ENCODE peak calls at places on chromosomes 11 and 22, in eight cellular contexts. G, R, Y, F, D, N, B and A are unnamed samples. For H3K9me3, the result is how much of the 10 kb centered on the place peaks cover.

GRCh38 chr11:74443071-74443864 is 24.1 kb downstream of the KCNE3 start:
- DNase-seq in G (no peak), R (no peak), Y (peak), F (no peak), D (peak), N (no peak), B (peak), A (peak)

GRCh38 chr11:62546244-62546936 is at the start of gene AHNAK:
- DNase-seq in G (peak), R (peak), Y (peak), F (peak), D (peak), N (no peak), B (peak), A (peak)

GRCh38 chr22:32202539-32203180 is 2.2 kb downstream of the RFPL2 start:
- DNase-seq in G (peak), R (peak), Y (peak), F (no peak), D (peak), N (no peak), B (peak), A (peak)

GRCh38 chr22:37401401-37401859 is 25.8 kb downstream of the ELFN2 start:
- DNase-seq in G (no peak), R (peak), Y (peak), F (peak), D (peak), N (no peak), B (no peak), A (peak)

GRCh38 chr11:35969089-35970046 is 25.5 kb downstream of the LDLRAD3 start:
- DNase-seq in G (no peak), R (no peak), Y (peak), F (no peak), D (no peak), N (no peak), B (peak), A (no peak)

GRCh38 chr11:44632466-44633123 is 67.1 kb downstream of the CD82 start:
- DNase-seq in G (peak), R (peak), Y (no peak), F (no peak), D (peak), N (no peak), B (peak), A (peak)

GRCh38 chr11:112608466-112608865 is 347.8 kb upstream of the PLET1 start:
- DNase-seq in G (no peak), R (no peak), Y (no peak), F (no peak), D (no peak), N (no peak), B (no peak), A (no peak)

GRCh38 chr11:134756811-134757540 is 344.9 kb upstream of the B3GAT1 start:
- DNase-seq in G (no peak), R (no peak), Y (no peak), F (no peak), D (no peak), N (no peak), B (peak), A (no peak)

GRCh38 chr22:50342651-50343540 is at the start of gene PPP6R2:
- DNase-seq in G (peak), R (peak), Y (peak), F (peak), D (peak), N (no peak), B (peak), A (peak)

GRCh38 chr11:5690216-5690615 is 626 bp downstream of the TRIM22 start:
- DNase-seq in G (no peak), R (no peak), Y (no peak), F (peak), D (peak), N (no peak), B (no peak), A (no peak)

GRCh38 chr11:17890333-17890732 is 122.5 kb downstream of the SERGEF start:
- DNase-seq in G (no peak), R (no peak), Y (no peak), F (no peak), D (no peak), N (no peak), B (no peak), A (no peak)

GRCh38 chr11:61497876-61498275 is 10.7 kb upstream of the LRRC10B start:
- DNase-seq in G (no peak), R (no peak), Y (no peak), F (no peak), D (no peak), N (no peak), B (no peak), A (no peak)

GRCh38 chr11:134762248-134763029 is 350.4 kb upstream of the B3GAT1 start:
- DNase-seq in G (no peak), R (no peak), Y (no peak), F (no peak), D (no peak), N (no peak), B (peak), A (peak)

GRCh38 chr22:44671742-44672141 is 30.3 kb upstream of the PRR5 start:
- DNase-seq in G (no peak), R (no peak), Y (no peak), F (no peak), D (peak), N (no peak), B (no peak), A (peak)

GRCh38 chr11:2940166-2940929 is 11.1 kb upstream of the PHLDA2 start:
- DNase-seq in G (peak), R (peak), Y (peak), F (no peak), D (no peak), N (no peak), B (no peak), A (peak)

GRCh38 chr11:18790820-18791174 is 801 bp downstream of the PTPN5 start:
- DNase-seq in G (no peak), R (no peak), Y (no peak), F (no peak), D (no peak), N (no peak), B (no peak), A (no peak)

GRCh38 chr22:47328550-47329243 is 566.2 kb downstream of the TBC1D22A start:
- DNase-seq in G (peak), R (no peak), Y (no peak), F (peak), D (peak), N (peak), B (no peak), A (no peak)

GRCh38 chr22:50305658-50306566 is 1.5 kb downstream of the PLXNB2 start:
- DNase-seq in G (peak), R (peak), Y (peak), F (peak), D (peak), N (peak), B (peak), A (peak)

GRCh38 chr11:8080674-8081590 is at the start of gene TUB:
- DNase-seq in G (no peak), R (no peak), Y (peak), F (no peak), D (peak), N (no peak), B (no peak), A (peak)

GRCh38 chr11:18171377-18172000 is 1.1 kb upstream of the MRGPRX4 start:
- DNase-seq in G (no peak), R (no peak), Y (no peak), F (peak), D (peak), N (no peak), B (no peak), A (peak)

GRCh38 chr11:69009441-69010211 is 3.4 kb downstream of the MRGPRF start:
- DNase-seq in G (no peak), R (no peak), Y (no peak), F (no peak), D (peak), N (no peak), B (no peak), A (no peak)

DNA sequence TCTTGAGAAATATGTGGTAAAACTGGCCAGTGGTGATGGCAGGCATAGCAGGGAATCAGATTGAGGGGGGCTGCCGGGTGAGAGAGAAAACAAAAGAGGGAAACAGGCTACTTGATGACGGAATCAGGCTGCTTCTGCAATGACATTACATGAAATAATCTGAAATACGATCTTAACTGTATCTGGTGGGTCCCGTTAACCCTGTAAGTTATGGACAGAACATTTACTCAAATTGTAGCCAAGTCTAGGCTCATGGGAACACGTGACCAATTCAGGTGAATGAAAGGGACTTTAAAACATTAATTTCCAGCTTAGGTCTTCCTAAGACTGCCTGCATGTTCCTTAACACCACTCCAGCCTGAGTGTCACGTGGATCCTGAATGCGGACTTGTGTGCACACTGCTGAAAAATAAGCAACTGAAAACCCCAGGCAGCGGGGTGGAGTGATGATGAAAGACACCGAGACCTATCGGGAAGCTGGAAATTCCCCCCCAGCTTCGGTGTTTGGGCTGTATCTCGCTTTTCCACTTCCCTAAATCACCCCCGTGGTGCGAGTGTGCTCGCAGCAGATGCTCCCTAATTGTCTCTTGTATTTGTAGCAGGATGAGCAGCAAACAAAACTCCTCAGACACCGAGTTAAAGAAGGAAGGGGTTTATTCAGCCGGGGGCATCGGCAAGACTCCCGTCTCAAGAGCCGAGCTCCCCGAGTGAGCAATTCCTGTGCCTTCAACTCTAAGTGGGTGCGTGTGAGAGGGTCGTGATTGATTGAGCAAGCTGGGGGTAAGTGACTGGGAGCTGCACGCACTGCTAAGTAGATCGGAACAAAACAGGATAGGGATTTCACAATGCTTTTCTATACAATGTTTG is 145.0 kb upstream of the GRK3 start:
- DNase-seq in G (no peak), R (no peak), Y (no peak), F (peak), D (no peak), N (no peak), B (peak), A (no peak)
- H3K4me3 ChIP-seq in G (no peak), R (peak), Y (no peak), F (peak), D (no peak), N (peak), B (no peak), A (no peak)

DNA sequence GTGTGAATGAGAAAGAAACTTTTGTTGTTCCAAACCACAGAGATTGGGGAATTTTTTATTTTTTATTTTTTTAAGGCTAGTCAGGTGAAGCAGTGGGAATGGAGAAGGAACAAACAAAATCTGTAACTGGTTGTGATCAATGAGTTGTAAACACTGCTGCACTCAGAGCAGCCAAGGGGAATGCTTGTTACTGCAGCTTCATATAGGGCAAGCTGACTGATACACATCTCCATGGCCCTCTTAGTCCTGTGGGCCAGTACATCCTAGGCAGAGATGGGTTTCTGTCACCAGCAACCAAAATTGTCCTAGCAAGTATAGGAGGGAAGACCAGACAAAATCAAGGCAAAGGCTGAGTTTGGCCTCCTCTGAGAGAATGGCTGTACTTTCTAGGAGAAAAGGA is 306.8 kb downstream of the CTTN start:
- DNase-seq in G (no peak), R (no peak), Y (no peak), F (no peak), D (no peak), N (no peak), B (no peak), A (no peak)
- H3K9me3 ChIP-seq in G (under half), R (under half), Y (under half), F (under half), D (under half), N (half or more), B (under half), A (under half)

GRCh38 chr11:67571443-67571842 is 12.2 kb upstream of the GSTP1 start:
- DNase-seq in G (no peak), R (no peak), Y (no peak), F (no peak), D (no peak), N (no peak), B (no peak), A (no peak)

GRCh38 chr11:67576742-67577475 is 6.7 kb upstream of the GSTP1 start:
- DNase-seq in G (no peak), R (no peak), Y (no peak), F (no peak), D (no peak), N (no peak), B (no peak), A (no peak)

GRCh38 chr11:67577951-67578350 is 5.7 kb upstream of the GSTP1 start:
- DNase-seq in G (no peak), R (no peak), Y (no peak), F (no peak), D (no peak), N (no peak), B (no peak), A (no peak)

GRCh38 chr11:67572305-67572704 is 11.3 kb upstream of the GSTP1 start:
- DNase-seq in G (no peak), R (no peak), Y (no peak), F (no peak), D (no peak), N (no peak), B (no peak), A (no peak)

DNA sequence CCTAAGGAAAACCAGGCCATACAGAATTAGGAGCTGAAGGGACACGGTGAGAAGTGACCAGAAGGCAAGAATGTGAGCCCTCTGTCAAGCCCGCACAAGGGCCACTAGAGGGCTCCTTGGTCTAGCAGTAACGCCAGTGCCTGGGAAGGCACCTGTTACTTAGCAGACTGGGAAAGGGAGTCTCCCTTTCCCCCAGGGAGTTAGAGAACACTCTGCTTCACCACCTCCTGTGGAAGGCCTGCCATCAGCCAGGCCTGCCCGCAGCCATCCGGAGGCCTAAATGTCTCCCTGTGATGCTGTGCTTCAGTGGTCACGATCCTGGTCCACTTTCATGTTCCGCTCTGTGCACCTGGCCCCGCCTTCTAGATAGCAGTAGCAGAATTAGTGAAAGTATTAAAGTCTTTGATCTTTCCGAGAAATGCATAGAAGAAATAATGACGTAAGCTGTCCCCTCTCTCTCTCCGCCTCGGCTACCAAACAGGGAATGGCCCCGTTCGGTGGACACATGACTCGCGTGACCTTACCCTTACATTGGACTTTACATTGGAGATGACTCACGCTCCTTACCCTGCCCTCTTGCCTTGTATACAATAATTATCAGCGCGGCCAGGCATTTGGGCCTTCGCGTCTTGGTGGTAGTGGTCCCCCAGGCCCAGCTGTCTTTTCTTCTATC is 10.7 kb upstream of the GSTP1 start:
- DNase-seq in G (peak), R (peak), Y (peak), F (peak), D (peak), N (no peak), B (peak), A (peak)
- TF ChIP-seq CTCF in G (peak), R (peak), Y (peak), F (peak), D (peak), N (peak), B (peak), A (peak)

GRCh38 chr22:30266445-30267381 is at the start of gene OSM:
- DNase-seq in G (peak), R (peak), Y (no peak), F (peak), D (no peak), N (no peak), B (peak), A (no peak)
- H3K4me3 ChIP-seq in G (peak), R (peak), Y (no peak), F (peak), D (no peak), N (no peak), B (no peak), A (no peak)

GRCh38 chr11:130418756-130419155 is 9.7 kb downstream of the ADAMTS8 start:
- DNase-seq in G (no peak), R (no peak), Y (no peak), F (no peak), D (peak), N (no peak), B (no peak), A (no peak)
- H3K9me3 ChIP-seq in G (under half), R (under half), Y (under half), F (under half), D (under half), N (under half), B (under half), A (under half)

GRCh38 chr22:45865561-45866397 is 111.2 kb downstream of the WNT7B start:
- DNase-seq in G (no peak), R (no peak), Y (no peak), F (no peak), D (no peak), N (no peak), B (no peak), A (no peak)
- TF ChIP-seq CTCF in G (no peak), R (no peak), Y (no peak), F (no peak), D (no peak), N (no peak), B (no peak), A (no peak)

DNA sequence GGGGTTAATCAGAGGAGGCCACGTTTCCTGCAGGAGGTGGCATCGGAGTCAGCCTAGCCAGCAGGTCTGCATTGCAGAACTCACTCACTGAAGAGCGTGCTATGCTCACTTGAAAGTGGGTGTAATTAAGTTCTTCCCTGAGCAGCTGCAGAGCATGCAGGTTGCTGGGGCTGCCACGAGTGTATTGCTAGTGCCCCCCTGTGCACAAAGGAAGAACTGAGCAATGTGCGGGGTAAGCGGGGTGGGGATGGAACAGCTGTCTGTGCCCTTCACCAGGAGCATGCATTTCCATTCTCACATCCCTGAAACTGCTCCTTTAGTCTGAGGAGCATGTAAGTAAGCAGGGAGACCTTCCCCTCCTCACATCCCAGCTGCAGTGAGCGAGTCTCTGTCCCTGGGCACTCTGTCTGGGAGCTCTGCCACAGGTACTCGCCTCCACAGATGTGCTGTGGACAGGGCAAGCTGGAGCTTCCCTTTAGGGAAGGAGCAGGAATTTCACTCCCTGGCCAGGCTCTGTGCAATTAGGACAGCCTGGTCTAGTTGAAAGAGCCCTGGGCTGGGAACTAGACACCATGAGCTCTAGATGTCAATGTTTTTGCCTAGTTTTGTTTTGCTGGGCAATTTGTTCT is 1031.8 kb downstream of the NTM start:
- DNase-seq in G (no peak), R (peak), Y (no peak), F (no peak), D (peak), N (peak), B (no peak), A (peak)
- H3K4me3 ChIP-seq in G (no peak), R (no peak), Y (no peak), F (no peak), D (no peak), N (no peak), B (no peak), A (no peak)